ENCODE peak calls at places on chromosome 14, in seven cellular contexts. One of them, this sample, is unnamed.

GRCh38 chr14:103233328-103233727 is 100.7 kb upstream of the EIF5 start:
- DNase-seq in body of pancreas: no peak
- DNase-seq in fibroblast of pulmonary artery: no peak
- DNase-seq in brain microvascular endothelial cell: no peak
- DNase-seq in upper lobe of right lung: no peak
- DNase-seq in mucosa of descending colon: no peak
- DNase-seq in astrocyte of the cerebellum: no peak
- DNase-seq in this sample: no peak

GRCh38 chr14:104986487-104987164 is 1.0 kb downstream of the CLBA1 start:
- DNase-seq in body of pancreas: no peak
- DNase-seq in upper lobe of right lung: no peak
- DNase-seq in fibroblast of pulmonary artery: no peak
- DNase-seq in mucosa of descending colon: peak; percentile 49
- DNase-seq in brain microvascular endothelial cell: no peak
- DNase-seq in astrocyte of the cerebellum: no peak
- DNase-seq in this sample: no peak

GRCh38 chr14:21525571-21525970 is 575 bp downstream of the SALL2 start:
- DNase-seq in astrocyte of the cerebellum: no peak
- DNase-seq in mucosa of descending colon: no peak
- DNase-seq in brain microvascular endothelial cell: peak; percentile 27
- DNase-seq in upper lobe of right lung: no peak
- DNase-seq in fibroblast of pulmonary artery: no peak
- DNase-seq in body of pancreas: peak; percentile 29
- DNase-seq in this sample: no peak

GRCh38 chr14:21098134-21098891 is at the start of gene ZNF219:
- DNase-seq in brain microvascular endothelial cell: no peak
- DNase-seq in body of pancreas: peak; percentile 62
- DNase-seq in upper lobe of right lung: peak; percentile 81
- DNase-seq in fibroblast of pulmonary artery: peak; percentile 45
- DNase-seq in mucosa of descending colon: peak; percentile 75
- DNase-seq in astrocyte of the cerebellum: no peak
- DNase-seq in this sample: no peak

GRCh38 chr14:63276492-63277342 is 42.0 kb downstream of the GPHB5 start:
- DNase-seq in upper lobe of right lung: no peak
- DNase-seq in mucosa of descending colon: no peak
- DNase-seq in body of pancreas: no peak
- DNase-seq in fibroblast of pulmonary artery: peak; percentile 78
- DNase-seq in astrocyte of the cerebellum: peak; percentile 45
- DNase-seq in brain microvascular endothelial cell: peak; percentile 49
- DNase-seq in this sample: peak; percentile 20

GRCh38 chr14:94171208-94171607 is 2.9 kb upstream of the PPP4R4 start:
- DNase-seq in upper lobe of right lung: no peak
- DNase-seq in body of pancreas: no peak
- DNase-seq in brain microvascular endothelial cell: no peak
- DNase-seq in astrocyte of the cerebellum: no peak
- DNase-seq in fibroblast of pulmonary artery: no peak
- DNase-seq in mucosa of descending colon: no peak
- DNase-seq in this sample: no peak

GRCh38 chr14:22180045-22180444 is 409.0 kb downstream of the DAD1 start:
- DNase-seq in fibroblast of pulmonary artery: no peak
- DNase-seq in upper lobe of right lung: no peak
- DNase-seq in body of pancreas: no peak
- DNase-seq in mucosa of descending colon: no peak
- DNase-seq in astrocyte of the cerebellum: no peak
- DNase-seq in brain microvascular endothelial cell: no peak
- DNase-seq in this sample: no peak

GRCh38 chr14:88852632-88853031 is 28.2 kb downstream of the TTC8 start:
- DNase-seq in mucosa of descending colon: no peak
- DNase-seq in body of pancreas: no peak
- DNase-seq in upper lobe of right lung: no peak
- DNase-seq in fibroblast of pulmonary artery: no peak
- DNase-seq in brain microvascular endothelial cell: no peak
- DNase-seq in astrocyte of the cerebellum: no peak
- DNase-seq in this sample: no peak

GRCh38 chr14:69827560-69827959 is 30.5 kb upstream of the SLC10A1 start:
- DNase-seq in astrocyte of the cerebellum: no peak
- DNase-seq in brain microvascular endothelial cell: no peak
- DNase-seq in body of pancreas: no peak
- DNase-seq in mucosa of descending colon: no peak
- DNase-seq in upper lobe of right lung: no peak
- DNase-seq in fibroblast of pulmonary artery: no peak
- DNase-seq in this sample: peak; percentile 58

GRCh38 chr14:51574009-51574408 is 77.7 kb upstream of the FRMD6 start:
- DNase-seq in body of pancreas: no peak
- DNase-seq in brain microvascular endothelial cell: no peak
- DNase-seq in mucosa of descending colon: no peak
- DNase-seq in fibroblast of pulmonary artery: no peak
- DNase-seq in upper lobe of right lung: no peak
- DNase-seq in astrocyte of the cerebellum: no peak
- DNase-seq in this sample: no peak

GRCh38 chr14:34872822-34873590 is 2.2 kb downstream of the BAZ1A start:
- DNase-seq in brain microvascular endothelial cell: peak; percentile 51
- DNase-seq in mucosa of descending colon: no peak
- DNase-seq in fibroblast of pulmonary artery: peak; percentile 60
- DNase-seq in body of pancreas: peak; percentile 35
- DNase-seq in upper lobe of right lung: no peak
- DNase-seq in astrocyte of the cerebellum: no peak
- DNase-seq in this sample: peak; percentile 51

GRCh38 chr14:74596747-74597456 is 15.1 kb downstream of the LTBP2 start:
- DNase-seq in astrocyte of the cerebellum: no peak
- DNase-seq in mucosa of descending colon: no peak
- DNase-seq in fibroblast of pulmonary artery: peak; percentile 94
- DNase-seq in body of pancreas: peak; percentile 33
- DNase-seq in upper lobe of right lung: no peak
- DNase-seq in brain microvascular endothelial cell: no peak
- DNase-seq in this sample: no peak

GRCh38 chr14:75363570-75364227 is 64.1 kb upstream of the JDP2 start:
- DNase-seq in mucosa of descending colon: no peak
- DNase-seq in fibroblast of pulmonary artery: no peak
- DNase-seq in brain microvascular endothelial cell: no peak
- DNase-seq in astrocyte of the cerebellum: no peak
- DNase-seq in upper lobe of right lung: no peak
- DNase-seq in body of pancreas: no peak
- DNase-seq in this sample: no peak

GRCh38 chr14:23447634-23448353 is 12.3 kb upstream of the MYH7 start:
- DNase-seq in brain microvascular endothelial cell: no peak
- DNase-seq in fibroblast of pulmonary artery: no peak
- DNase-seq in upper lobe of right lung: no peak
- DNase-seq in body of pancreas: peak; percentile 70
- DNase-seq in astrocyte of the cerebellum: no peak
- DNase-seq in mucosa of descending colon: peak; percentile 67
- DNase-seq in this sample: no peak

GRCh38 chr14:52873694-52874093 is 77.2 kb downstream of the FERMT2 start:
- DNase-seq in body of pancreas: peak; percentile 5
- DNase-seq in brain microvascular endothelial cell: no peak
- DNase-seq in mucosa of descending colon: no peak
- DNase-seq in upper lobe of right lung: no peak
- DNase-seq in fibroblast of pulmonary artery: peak; percentile 76
- DNase-seq in astrocyte of the cerebellum: no peak
- DNase-seq in this sample: no peak

GRCh38 chr14:76729953-76730505 is 31.2 kb upstream of the VASH1 start:
- DNase-seq in brain microvascular endothelial cell: no peak
- DNase-seq in mucosa of descending colon: no peak
- DNase-seq in fibroblast of pulmonary artery: peak; percentile 13
- DNase-seq in body of pancreas: peak; percentile 24
- DNase-seq in astrocyte of the cerebellum: no peak
- DNase-seq in upper lobe of right lung: no peak
- DNase-seq in this sample: no peak

GRCh38 chr14:89364316-89364715 is 52.7 kb downstream of the FOXN3 start:
- DNase-seq in fibroblast of pulmonary artery: no peak
- DNase-seq in astrocyte of the cerebellum: no peak
- DNase-seq in body of pancreas: no peak
- DNase-seq in mucosa of descending colon: no peak
- DNase-seq in upper lobe of right lung: no peak
- DNase-seq in brain microvascular endothelial cell: no peak
- DNase-seq in this sample: no peak

GRCh38 chr14:65302571-65303184 is 109.9 kb upstream of the FUT8 start:
- DNase-seq in astrocyte of the cerebellum: no peak
- DNase-seq in body of pancreas: peak; percentile 84
- DNase-seq in mucosa of descending colon: no peak
- DNase-seq in upper lobe of right lung: no peak
- DNase-seq in fibroblast of pulmonary artery: no peak
- DNase-seq in brain microvascular endothelial cell: no peak
- DNase-seq in this sample: no peak

GRCh38 chr14:26963696-26964095 is 365.9 kb upstream of the NOVA1 start:
- DNase-seq in mucosa of descending colon: no peak
- DNase-seq in body of pancreas: peak; percentile 12
- DNase-seq in astrocyte of the cerebellum: no peak
- DNase-seq in upper lobe of right lung: no peak
- DNase-seq in brain microvascular endothelial cell: no peak
- DNase-seq in fibroblast of pulmonary artery: peak; percentile 34
- DNase-seq in this sample: no peak

GRCh38 chr14:79825046-79825521 is 386.2 kb downstream of the DIO2 start:
- DNase-seq in fibroblast of pulmonary artery: peak; percentile 86
- DNase-seq in body of pancreas: peak; percentile 63
- DNase-seq in astrocyte of the cerebellum: no peak
- DNase-seq in upper lobe of right lung: no peak
- DNase-seq in mucosa of descending colon: no peak
- DNase-seq in brain microvascular endothelial cell: no peak
- DNase-seq in this sample: no peak

GRCh38 chr14:70955543-70956480 is 48.6 kb downstream of the PCNX1 start:
- DNase-seq in mucosa of descending colon: no peak
- DNase-seq in body of pancreas: no peak
- DNase-seq in fibroblast of pulmonary artery: peak; percentile 58
- DNase-seq in astrocyte of the cerebellum: no peak
- DNase-seq in brain microvascular endothelial cell: peak; percentile 8
- DNase-seq in upper lobe of right lung: no peak
- DNase-seq in this sample: no peak

GRCh38 chr14:51581017-51581881 is 70.5 kb upstream of the FRMD6 start:
- DNase-seq in body of pancreas: no peak
- DNase-seq in mucosa of descending colon: no peak
- DNase-seq in brain microvascular endothelial cell: peak; percentile 81
- DNase-seq in astrocyte of the cerebellum: peak; percentile 16
- DNase-seq in fibroblast of pulmonary artery: peak; percentile 59
- DNase-seq in upper lobe of right lung: no peak
- DNase-seq in this sample: no peak

GRCh38 chr14:100487304-100487703 is 99.9 kb downstream of the BEGAIN start:
- DNase-seq in brain microvascular endothelial cell: no peak
- DNase-seq in upper lobe of right lung: no peak
- DNase-seq in mucosa of descending colon: no peak
- DNase-seq in fibroblast of pulmonary artery: no peak
- DNase-seq in body of pancreas: no peak
- DNase-seq in astrocyte of the cerebellum: no peak
- DNase-seq in this sample: no peak

GRCh38 chr14:96805906-96806305 is 8.7 kb downstream of the VRK1 start:
- DNase-seq in astrocyte of the cerebellum: no peak
- DNase-seq in brain microvascular endothelial cell: no peak
- DNase-seq in body of pancreas: no peak
- DNase-seq in upper lobe of right lung: no peak
- DNase-seq in mucosa of descending colon: no peak
- DNase-seq in fibroblast of pulmonary artery: no peak
- DNase-seq in this sample: no peak

GRCh38 chr14:96802963-96803362 is 5.8 kb downstream of the VRK1 start:
- DNase-seq in astrocyte of the cerebellum: no peak
- DNase-seq in brain microvascular endothelial cell: no peak
- DNase-seq in mucosa of descending colon: no peak
- DNase-seq in fibroblast of pulmonary artery: no peak
- DNase-seq in upper lobe of right lung: no peak
- DNase-seq in body of pancreas: no peak
- DNase-seq in this sample: no peak

GRCh38 chr14:96804821-96805374 is 7.7 kb downstream of the VRK1 start:
- DNase-seq in astrocyte of the cerebellum: no peak
- DNase-seq in fibroblast of pulmonary artery: peak; percentile 58
- DNase-seq in body of pancreas: no peak
- DNase-seq in upper lobe of right lung: no peak
- DNase-seq in brain microvascular endothelial cell: no peak
- DNase-seq in mucosa of descending colon: no peak
- DNase-seq in this sample: no peak

GRCh38 chr14:96801931-96802330 is 4.7 kb downstream of the VRK1 start:
- DNase-seq in mucosa of descending colon: no peak
- DNase-seq in astrocyte of the cerebellum: no peak
- DNase-seq in fibroblast of pulmonary artery: no peak
- DNase-seq in upper lobe of right lung: no peak
- DNase-seq in body of pancreas: no peak
- DNase-seq in brain microvascular endothelial cell: no peak
- DNase-seq in this sample: no peak

DNA sequence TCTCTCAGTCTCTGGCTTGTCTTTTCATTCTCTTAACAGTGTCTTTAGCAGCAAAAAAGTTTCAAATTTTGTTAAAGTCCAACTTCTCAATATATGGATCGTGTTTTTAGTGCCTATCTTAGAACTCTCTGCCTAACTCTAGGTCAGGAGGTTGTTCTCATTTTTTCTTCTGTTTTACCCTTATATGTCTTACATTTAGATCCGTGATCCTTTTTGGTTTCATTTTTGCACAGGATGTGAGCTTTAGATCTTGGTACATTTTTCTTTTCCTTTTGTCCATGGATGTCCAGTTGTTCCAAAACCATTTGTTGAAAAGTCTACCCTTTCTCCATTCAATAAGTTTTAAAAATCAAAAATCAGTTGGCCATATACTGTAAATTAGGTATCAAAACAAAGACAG is 6.8 kb downstream of the VRK1 start:
- DNase-seq in upper lobe of right lung: no peak
- DNase-seq in astrocyte of the cerebellum: no peak
- DNase-seq in mucosa of descending colon: no peak
- DNase-seq in body of pancreas: no peak
- DNase-seq in fibroblast of pulmonary artery: peak; percentile 32
- DNase-seq in brain microvascular endothelial cell: no peak
- DNase-seq in this sample: no peak
- H3K4me3 ChIP-seq in upper lobe of right lung: no peak overlapping the region
- H3K4me3 ChIP-seq in astrocyte of the cerebellum: no peak overlapping the region
- H3K4me3 ChIP-seq in mucosa of descending colon: no peak overlapping the region
- H3K4me3 ChIP-seq in body of pancreas: no peak overlapping the region
- H3K4me3 ChIP-seq in fibroblast of pulmonary artery: peak overlapping the region; percentile 23
- H3K4me3 ChIP-seq in brain microvascular endothelial cell: no peak overlapping the region
- H3K4me3 ChIP-seq in this sample: no peak overlapping the region

DNA sequence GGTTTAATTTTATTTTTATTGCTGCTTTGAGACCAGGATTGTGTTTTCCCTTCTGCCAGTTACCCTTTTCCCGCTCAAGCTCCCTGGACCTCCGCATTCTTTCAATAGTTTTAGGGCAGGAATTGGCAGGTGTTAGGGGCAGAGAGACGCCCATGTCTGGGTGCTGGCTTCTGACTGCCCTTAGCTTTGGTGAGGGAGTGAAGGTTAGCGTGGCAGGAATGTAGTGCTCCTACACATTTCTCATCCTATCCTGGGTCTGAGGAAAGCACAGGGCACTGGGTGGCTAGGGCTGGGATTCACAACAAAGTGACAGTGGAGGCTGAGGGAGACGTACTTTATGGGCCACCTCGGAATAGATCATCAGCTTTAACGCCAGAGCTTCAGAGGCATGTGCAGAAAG is 428.0 kb downstream of the ZFP36L1 start:
- DNase-seq in brain microvascular endothelial cell: no peak
- DNase-seq in astrocyte of the cerebellum: no peak
- DNase-seq in upper lobe of right lung: no peak
- DNase-seq in body of pancreas: peak; percentile 32
- DNase-seq in fibroblast of pulmonary artery: peak; percentile 36
- DNase-seq in mucosa of descending colon: no peak
- DNase-seq in this sample: peak; percentile 49
- H3K4me3 ChIP-seq in brain microvascular endothelial cell: no peak overlapping the region
- H3K4me3 ChIP-seq in astrocyte of the cerebellum: no peak overlapping the region
- H3K4me3 ChIP-seq in upper lobe of right lung: no peak overlapping the region
- H3K4me3 ChIP-seq in body of pancreas: no peak overlapping the region
- H3K4me3 ChIP-seq in fibroblast of pulmonary artery: no peak overlapping the region
- H3K4me3 ChIP-seq in mucosa of descending colon: no peak overlapping the region
- H3K4me3 ChIP-seq in this sample: no peak overlapping the region

GRCh38 chr14:61654026-61654425 is 41.3 kb upstream of the HIF1A start:
- DNase-seq in brain microvascular endothelial cell: no peak
- DNase-seq in upper lobe of right lung: no peak
- DNase-seq in body of pancreas: no peak
- DNase-seq in astrocyte of the cerebellum: no peak
- DNase-seq in fibroblast of pulmonary artery: no peak
- DNase-seq in mucosa of descending colon: no peak
- DNase-seq in this sample: no peak
- H3K4me3 ChIP-seq in brain microvascular endothelial cell: no peak overlapping the region
- H3K4me3 ChIP-seq in upper lobe of right lung: no peak overlapping the region
- H3K4me3 ChIP-seq in body of pancreas: no peak overlapping the region
- H3K4me3 ChIP-seq in astrocyte of the cerebellum: no peak overlapping the region
- H3K4me3 ChIP-seq in fibroblast of pulmonary artery: no peak overlapping the region
- H3K4me3 ChIP-seq in mucosa of descending colon: no peak overlapping the region
- H3K4me3 ChIP-seq in this sample: no peak overlapping the region

GRCh38 chr14:93100098-93100497 is 15.6 kb downstream of the ITPK1 start:
- DNase-seq in mucosa of descending colon: no peak
- DNase-seq in fibroblast of pulmonary artery: no peak
- DNase-seq in astrocyte of the cerebellum: no peak
- DNase-seq in body of pancreas: no peak
- DNase-seq in upper lobe of right lung: no peak
- DNase-seq in brain microvascular endothelial cell: no peak
- DNase-seq in this sample: no peak
- H3K4me3 ChIP-seq in mucosa of descending colon: no peak overlapping the region
- H3K4me3 ChIP-seq in fibroblast of pulmonary artery: no peak overlapping the region
- H3K4me3 ChIP-seq in astrocyte of the cerebellum: no peak overlapping the region
- H3K4me3 ChIP-seq in body of pancreas: no peak overlapping the region
- H3K4me3 ChIP-seq in upper lobe of right lung: no peak overlapping the region
- H3K4me3 ChIP-seq in brain microvascular endothelial cell: no peak overlapping the region
- H3K4me3 ChIP-seq in this sample: no peak overlapping the region

This sample was measured in retinal pigment epithelial cell.